ENCODE peak calls at places on chromosomes 6 and 20, in eight cellular contexts. D, Y, E, R, I, A, B and P are unnamed samples. For H3K4me1 and H3K9me3, the result is how much of the 10 kb centered on the place peaks cover.

GRCh38 chr6:38774933-38775707 is 60.0 kb downstream of the DNAH8 start:
- DNase-seq in I (no peak), A (no peak), D (no peak), E (no peak), R (no peak), B (no peak), Y (no peak), P (no peak)

GRCh38 chr6:118646977-118647376 is 4.4 kb downstream of the CEP85L start:
- DNase-seq in D (no peak), B (no peak), R (no peak), A (no peak), E (no peak), Y (no peak), I (no peak), P (no peak)

GRCh38 chr6:112839525-112839961 is 492.4 kb downstream of the RFPL4B start:
- DNase-seq in A (no peak), E (no peak), B (no peak), D (no peak), I (no peak), R (no peak), Y (no peak), P (no peak)

GRCh38 chr6:135496805-135497411 is 632 bp downstream of the AHI1 start:
- DNase-seq in A (no peak), E (no peak), I (no peak), R (no peak), B (no peak), D (no peak), Y (no peak), P (no peak)

GRCh38 chr6:75619230-75619899 is 17.7 kb downstream of the SENP6 start:
- DNase-seq in B (no peak), A (no peak), Y (no peak), D (no peak), I (no peak), E (no peak), R (no peak), P (no peak)

GRCh38 chr20:8406394-8406793 is 274.3 kb downstream of the PLCB1 start:
- DNase-seq in D (no peak), R (no peak), Y (no peak), B (no peak), E (no peak), I (no peak), A (no peak), P (no peak)

GRCh38 chr20:52130406-52130805 is 61.2 kb downstream of the ZFP64 start:
- DNase-seq in Y (no peak), B (no peak), I (no peak), E (no peak), R (no peak), A (no peak), D (no peak), P (no peak)

GRCh38 chr6:43812850-43813584 is 43.0 kb downstream of the VEGFA start:
- DNase-seq in E (no peak), I (peak), Y (peak), D (no peak), R (peak), A (no peak), B (no peak), P (no peak)

GRCh38 chr6:124430741-124431140 is 531.5 kb upstream of the RNF217 start:
- DNase-seq in A (no peak), I (no peak), Y (no peak), D (no peak), B (no peak), E (no peak), R (no peak), P (no peak)

GRCh38 chr6:149636116-149636515 is 12.4 kb downstream of the KATNA1 start:
- DNase-seq in E (no peak), B (no peak), D (no peak), Y (no peak), I (no peak), R (peak), A (no peak), P (no peak)

GRCh38 chr20:39985276-39985675 is 703.8 kb downstream of the MAFB start:
- DNase-seq in E (no peak), B (no peak), I (no peak), R (no peak), A (no peak), D (no peak), Y (no peak), P (no peak)

GRCh38 chr6:149900620-149901443 is 2.9 kb upstream of the RAET1E start:
- DNase-seq in I (no peak), Y (no peak), A (no peak), E (no peak), R (no peak), B (no peak), D (no peak), P (no peak)

GRCh38 chr20:43388267-43389081 is 69.2 kb upstream of the SRSF6 start:
- DNase-seq in R (no peak), I (no peak), B (no peak), Y (peak), D (no peak), A (peak), E (peak), P (no peak)

GRCh38 chr20:32476684-32477593 is 108.2 kb downstream of the NOL4L start:
- DNase-seq in I (no peak), Y (peak), B (peak), E (no peak), R (no peak), A (no peak), D (no peak), P (no peak)

GRCh38 chr6:154447929-154448328 is 62.6 kb downstream of the CNKSR3 start:
- DNase-seq in A (no peak), E (no peak), R (no peak), Y (no peak), D (no peak), B (no peak), I (no peak), P (no peak)

GRCh38 chr6:130396722-130397121 is 30.9 kb downstream of the TMEM200A start:
- DNase-seq in D (no peak), R (no peak), Y (no peak), A (no peak), I (no peak), B (no peak), E (no peak), P (no peak)

GRCh38 chr6:23349521-23350147 is 776.4 kb upstream of the NRSN1 start:
- DNase-seq in Y (no peak), A (no peak), I (no peak), D (no peak), B (no peak), E (no peak), R (no peak), P (no peak)

DNA sequence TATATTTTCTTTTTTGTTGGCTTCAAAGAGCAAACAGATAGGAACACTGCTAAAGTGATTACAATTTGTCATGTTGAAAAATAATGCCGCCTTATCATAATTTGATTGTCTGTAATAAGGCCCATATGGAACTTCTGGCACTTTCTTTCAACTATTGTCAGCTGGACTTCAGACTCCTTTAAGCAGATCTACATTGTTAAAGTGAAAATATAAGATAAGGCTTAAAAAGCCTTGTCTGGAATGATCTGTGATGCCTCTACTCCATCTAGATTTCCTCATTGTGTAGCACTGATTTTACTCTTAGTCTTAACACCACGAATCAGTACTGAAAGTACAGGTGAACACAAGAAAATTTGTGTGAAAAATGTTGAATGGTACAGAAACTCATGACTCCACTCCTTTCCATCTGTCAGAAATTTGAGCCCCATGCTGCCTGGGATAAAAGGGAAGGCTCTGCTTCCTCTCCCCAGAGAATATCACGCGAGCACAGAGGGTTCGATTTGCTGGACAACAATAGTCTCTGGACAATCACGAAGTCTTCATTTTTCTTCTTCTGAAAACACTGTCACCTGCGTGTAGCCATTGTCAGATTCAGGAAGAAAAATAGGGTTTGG is 56.0 kb downstream of the BCAS1 start:
- DNase-seq in E (no peak), Y (no peak), B (no peak), D (no peak), R (no peak), I (no peak), A (no peak), P (no peak)
- H3K4me1 ChIP-seq in E (under half), Y (under half), B (under half), D (under half), R (under half), I (under half), A (under half), P (under half)

GRCh38 chr20:49344140-49344539 is 66.3 kb upstream of the ZNFX1 start:
- DNase-seq in D (no peak), I (no peak), A (no peak), Y (no peak), R (no peak), B (no peak), E (no peak), P (no peak)

GRCh38 chr20:49344975-49345374 is 67.1 kb upstream of the ZNFX1 start:
- DNase-seq in E (peak), R (peak), Y (no peak), B (no peak), A (peak), D (peak), I (peak), P (no peak)

GRCh38 chr20:49346682-49347081 is 68.8 kb upstream of the ZNFX1 start:
- DNase-seq in D (no peak), A (no peak), B (no peak), E (no peak), R (no peak), Y (no peak), I (no peak), P (no peak)

GRCh38 chr20:49347156-49347555 is 69.3 kb upstream of the ZNFX1 start:
- DNase-seq in A (no peak), B (no peak), D (no peak), R (no peak), E (no peak), I (no peak), Y (no peak), P (no peak)

GRCh38 chr20:49345538-49345937 is 67.7 kb upstream of the ZNFX1 start:
- DNase-seq in R (no peak), Y (no peak), D (peak), A (peak), B (no peak), I (no peak), E (no peak), P (no peak)
- H3K27ac ChIP-seq in R (no peak), Y (no peak), D (peak), A (peak), B (no peak), I (peak), E (peak), P (no peak)

DNA sequence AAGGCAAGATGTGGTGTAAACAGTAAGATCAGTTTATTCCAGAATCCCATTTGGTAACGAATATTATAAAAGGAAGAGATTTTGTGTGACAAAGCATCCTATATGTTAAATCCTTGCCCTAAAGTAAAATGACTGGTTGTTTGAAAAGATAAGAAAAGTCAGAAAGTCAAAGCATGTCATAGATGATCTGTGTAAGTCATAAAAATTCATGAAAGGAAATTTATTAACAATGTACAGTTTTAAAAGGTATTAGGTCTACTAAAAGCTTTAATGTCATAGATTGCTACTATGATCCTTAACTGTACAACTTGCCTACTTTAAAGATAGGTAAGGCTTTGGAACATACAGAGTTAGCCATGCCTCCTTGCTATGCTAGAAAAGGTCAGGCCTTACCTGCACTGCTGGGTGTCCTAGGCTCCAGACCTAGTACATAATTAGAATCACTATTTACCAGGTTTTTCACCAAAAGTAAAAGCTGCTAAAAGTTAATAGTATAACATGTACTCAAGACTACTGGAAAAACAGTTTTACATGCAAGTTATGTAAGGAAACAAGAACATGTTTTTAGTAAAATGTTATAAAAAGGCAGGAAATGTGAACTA is 1090.1 kb upstream of the ADGRB3 start:
- DNase-seq in R (no peak), E (no peak), Y (no peak), D (no peak), I (no peak), B (no peak), A (no peak), P (no peak)
- H3K9me3 ChIP-seq in R (under half), E (under half), Y (under half), D (under half), I (under half), B (under half), A (under half), P (under half)

GRCh38 chr6:139145661-139146060 is 10.8 kb downstream of the HECA start:
- DNase-seq in A (no peak), R (no peak), E (no peak), D (no peak), I (no peak), B (no peak), Y (no peak), P (no peak)

GRCh38 chr6:139148557-139149220 is 13.8 kb downstream of the HECA start:
- DNase-seq in A (no peak), Y (no peak), D (no peak), I (no peak), E (no peak), R (no peak), B (no peak), P (no peak)

GRCh38 chr6:139144490-139145085 is 9.7 kb downstream of the HECA start:
- DNase-seq in B (no peak), I (no peak), E (no peak), D (no peak), R (no peak), A (no peak), Y (no peak), P (no peak)

GRCh38 chr6:139147628-139148027 is 12.7 kb downstream of the HECA start:
- DNase-seq in R (no peak), B (no peak), E (no peak), I (no peak), D (no peak), A (no peak), Y (no peak), P (no peak)

GRCh38 chr6:139146317-139146726 is 11.4 kb downstream of the HECA start:
- DNase-seq in A (no peak), E (no peak), Y (no peak), B (no peak), I (peak), D (no peak), R (no peak), P (no peak)
- H3K4me1 ChIP-seq in A (half or more), E (half or more), Y (half or more), B (under half), I (half or more), D (under half), R (under half), P (under half)